ENCODE peak calls at places on chromosomes 2 and 18, in seven cellular contexts. J, H, N, B, Y, P and T are unnamed samples. For H3K4me1, the result is how much of the 10 kb centered on the place peaks cover.

GRCh38 chr2:219331560-219332213 is 857 bp downstream of the RESP18 start:
- DNase-seq in J (peak), N (no peak), H (peak), P (peak), Y (no peak), B (no peak), T (no peak)

GRCh38 chr2:172307800-172308199 is 119.6 kb upstream of the ITGA6 start:
- DNase-seq in N (no peak), P (peak), Y (no peak), J (no peak), H (peak), B (no peak), T (no peak)

GRCh38 chr2:39875182-39875913 is 96.3 kb upstream of the THUMPD2 start:
- DNase-seq in J (peak), B (peak), N (no peak), H (no peak), P (peak), Y (no peak), T (no peak)

GRCh38 chr2:236205867-236206645 is 37.9 kb upstream of the GBX2 start:
- DNase-seq in B (no peak), J (no peak), N (no peak), Y (no peak), H (no peak), P (no peak), T (no peak)

GRCh38 chr18:56028514-56028913 is 440.5 kb upstream of the TCF4 start:
- DNase-seq in P (peak), J (peak), H (no peak), Y (no peak), N (no peak), B (no peak), T (no peak)

GRCh38 chr2:75153221-75153620 is 46.1 kb downstream of the TACR1 start:
- DNase-seq in H (no peak), Y (no peak), N (no peak), J (peak), P (no peak), B (no peak), T (no peak)

GRCh38 chr2:55051026-55051866 is 995 bp upstream of the RTN4 start:
- DNase-seq in J (peak), B (peak), H (no peak), N (peak), Y (no peak), P (peak), T (no peak)

GRCh38 chr2:222561817-222562424 is 94.0 kb downstream of the FARSB start:
- DNase-seq in N (peak), B (peak), Y (no peak), J (peak), P (peak), H (no peak), T (peak)

GRCh38 chr2:64987001-64987962 is 1.9 kb upstream of the SLC1A4 start:
- DNase-seq in P (peak), N (no peak), J (no peak), H (no peak), B (no peak), Y (no peak), T (no peak)

GRCh38 chr2:212548459-212548815 is 9.8 kb upstream of the ERBB4 start:
- DNase-seq in H (no peak), B (no peak), N (peak), J (peak), Y (no peak), P (peak), T (no peak)

GRCh38 chr2:120899799-120900198 is 164.1 kb downstream of the GLI2 start:
- DNase-seq in Y (no peak), J (no peak), B (no peak), H (no peak), N (no peak), P (no peak), T (no peak)

GRCh38 chr18:55405655-55406373 is 182.2 kb downstream of the TCF4 start:
- DNase-seq in J (peak), B (peak), H (peak), N (no peak), Y (no peak), P (peak), T (no peak)

GRCh38 chr18:75162467-75162866 is 46.5 kb downstream of the PTGR3 start:
- DNase-seq in H (no peak), J (no peak), B (no peak), Y (no peak), P (peak), N (no peak), T (no peak)

GRCh38 chr2:207534390-207534789 is 4.6 kb downstream of the CREB1 start:
- DNase-seq in P (no peak), J (no peak), B (no peak), Y (no peak), N (no peak), H (no peak), T (no peak)

GRCh38 chr2:20203521-20204225 is 21.3 kb downstream of the SDC1 start:
- DNase-seq in P (no peak), B (no peak), N (no peak), J (no peak), H (no peak), Y (no peak), T (no peak)

GRCh38 chr18:13608791-13609552 is 117.4 kb downstream of the FAM210A start:
- DNase-seq in P (no peak), N (no peak), B (no peak), J (no peak), H (no peak), Y (no peak), T (no peak)

GRCh38 chr2:157748371-157749132 is 119.9 kb upstream of the ACVR1C start:
- DNase-seq in P (peak), B (no peak), Y (no peak), J (no peak), N (no peak), H (no peak), T (no peak)

GRCh38 chr2:222358876-222359275 is 60.1 kb upstream of the PAX3 start:
- DNase-seq in J (no peak), P (peak), B (no peak), Y (no peak), H (no peak), N (no peak), T (no peak)

GRCh38 chr2:165105911-165106310 is 97.9 kb downstream of the SCN3A start:
- DNase-seq in P (peak), B (no peak), N (no peak), H (no peak), Y (no peak), J (no peak), T (no peak)

GRCh38 chr2:81706856-81707255 is 1402.3 kb upstream of the LRRTM1 start:
- DNase-seq in Y (no peak), P (no peak), H (no peak), J (no peak), B (no peak), N (no peak), T (no peak)
- H3K4me3 ChIP-seq in Y (no peak), P (no peak), H (no peak), J (no peak), B (no peak), N (no peak), T (no peak)

GRCh38 chr2:237393523-237393922 is 20.4 kb downstream of the COL6A3 start:
- DNase-seq in N (no peak), Y (no peak), P (peak), B (no peak), H (no peak), J (no peak), T (no peak)
- H3K4me1 ChIP-seq in N (under half), Y (under half), P (under half), B (under half), H (under half), J (under half), T (under half)

GRCh38 chr2:8918412-8918811 is 81.0 kb upstream of the KIDINS220 start:
- DNase-seq in B (no peak), N (no peak), J (no peak), H (no peak), P (no peak), Y (no peak), T (no peak)

GRCh38 chr2:8926356-8926755 is 77.1 kb downstream of the MBOAT2 start:
- DNase-seq in P (no peak), Y (no peak), B (no peak), N (no peak), J (no peak), H (no peak), T (no peak)

GRCh38 chr2:8927510-8928456 is 75.7 kb downstream of the MBOAT2 start:
- DNase-seq in J (no peak), B (no peak), Y (no peak), P (no peak), H (no peak), N (no peak), T (no peak)

GRCh38 chr2:8923173-8923572 is 80.3 kb downstream of the MBOAT2 start:
- DNase-seq in B (no peak), P (no peak), Y (no peak), N (no peak), H (no peak), J (no peak), T (no peak)

DNA sequence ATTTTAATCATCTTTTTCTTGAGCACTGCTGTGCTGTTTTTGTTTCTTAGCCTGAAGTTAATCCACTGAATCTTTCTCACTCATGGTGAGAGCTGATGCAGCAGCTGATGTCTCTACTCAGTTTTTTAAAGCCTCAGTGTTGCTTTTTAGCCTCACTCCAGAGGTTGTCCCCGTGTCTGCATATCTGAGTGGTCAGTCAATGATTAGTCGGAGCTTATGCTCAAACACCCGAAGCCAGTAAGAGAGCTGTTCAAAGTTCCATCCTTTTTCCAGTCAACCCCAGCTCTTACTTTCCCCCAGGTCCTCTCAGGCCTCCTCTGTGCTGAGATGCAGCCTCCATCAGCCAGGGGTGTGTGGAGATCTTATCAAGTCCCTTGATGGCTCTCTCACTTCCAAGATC is 81.1 kb downstream of the MBOAT2 start:
- DNase-seq in J (peak), B (no peak), H (no peak), N (no peak), P (peak), Y (no peak), T (no peak)
- H3K27ac ChIP-seq in J (no peak), B (no peak), H (no peak), N (no peak), P (no peak), Y (no peak), T (no peak)

GRCh38 chr2:218282173-218282991 is 9.9 kb downstream of the TMBIM1 start:
- DNase-seq in Y (no peak), P (peak), N (no peak), J (peak), B (no peak), H (peak), T (no peak)

GRCh38 chr2:218285604-218286003 is 6.7 kb downstream of the TMBIM1 start:
- DNase-seq in B (peak), J (no peak), H (peak), Y (no peak), N (no peak), P (peak), T (no peak)

GRCh38 chr2:218281449-218281848 is 10.9 kb downstream of the TMBIM1 start:
- DNase-seq in P (peak), J (no peak), B (no peak), Y (no peak), H (no peak), N (no peak), T (no peak)

GRCh38 chr2:218286570-218287459 is 5.5 kb downstream of the TMBIM1 start:
- DNase-seq in H (peak), B (peak), P (peak), Y (peak), N (peak), J (peak), T (no peak)

GRCh38 chr2:218284106-218284811 is 8.0 kb downstream of the TMBIM1 start:
- DNase-seq in P (peak), H (peak), J (peak), Y (no peak), N (no peak), B (peak), T (no peak)
- H3K4me3 ChIP-seq in P (no peak), H (no peak), J (no peak), Y (peak), N (no peak), B (no peak), T (no peak)